ENCODE peak calls at places on chromosomes 11 and 22, in six cellular contexts. One of them, this sample, is unnamed.

GRCh38 chr11:116721983-116722382 is 50.8 kb downstream of the BUD13 start:
- DNase-seq in HepG2: no peak
- DNase-seq in K562: no peak
- DNase-seq in SK-N-SH: no peak
- DNase-seq in GM12878: no peak
- DNase-seq in H1: no peak
- DNase-seq in this sample: no peak

GRCh38 chr11:102495161-102496042 is 35.1 kb downstream of the MMP7 start:
- DNase-seq in H1: peak; percentile 9
- DNase-seq in HepG2: peak; percentile 86
- DNase-seq in K562: peak; percentile 86
- DNase-seq in SK-N-SH: peak; percentile 54
- DNase-seq in GM12878: peak; percentile 79
- DNase-seq in this sample: peak; percentile 57

GRCh38 chr11:48041877-48042698 is 61.7 kb downstream of the PTPRJ start:
- DNase-seq in HepG2: peak; percentile 9
- DNase-seq in SK-N-SH: no peak
- DNase-seq in K562: no peak
- DNase-seq in GM12878: no peak
- DNase-seq in H1: no peak
- DNase-seq in this sample: no peak

GRCh38 chr11:46421257-46421880 is 29.8 kb upstream of the CHRM4 start:
- DNase-seq in SK-N-SH: no peak
- DNase-seq in H1: no peak
- DNase-seq in GM12878: no peak
- DNase-seq in HepG2: peak; percentile 25
- DNase-seq in K562: peak; percentile 66
- DNase-seq in this sample: no peak

GRCh38 chr11:93537767-93538261 is 5.4 kb downstream of the SMCO4 start:
- DNase-seq in HepG2: no peak
- DNase-seq in H1: no peak
- DNase-seq in K562: peak; percentile 24
- DNase-seq in GM12878: no peak
- DNase-seq in SK-N-SH: no peak
- DNase-seq in this sample: peak; percentile 56

GRCh38 chr22:38314992-38315800 is 2.0 kb downstream of the CSNK1E start:
- DNase-seq in GM12878: no peak
- DNase-seq in SK-N-SH: no peak
- DNase-seq in HepG2: no peak
- DNase-seq in H1: no peak
- DNase-seq in K562: no peak
- DNase-seq in this sample: no peak

GRCh38 chr11:73946798-73947458 is 3.9 kb upstream of the DNAJB13 start:
- DNase-seq in SK-N-SH: no peak
- DNase-seq in K562: no peak
- DNase-seq in H1: no peak
- DNase-seq in HepG2: no peak
- DNase-seq in GM12878: no peak
- DNase-seq in this sample: no peak

GRCh38 chr11:128711136-128711535 is 17.3 kb downstream of the FLI1 start:
- DNase-seq in HepG2: no peak
- DNase-seq in GM12878: no peak
- DNase-seq in H1: no peak
- DNase-seq in K562: no peak
- DNase-seq in SK-N-SH: no peak
- DNase-seq in this sample: no peak

GRCh38 chr11:111378185-111378772 is 796 bp downstream of the POU2AF1 start:
- DNase-seq in HepG2: no peak
- DNase-seq in SK-N-SH: no peak
- DNase-seq in K562: no peak
- DNase-seq in GM12878: no peak
- DNase-seq in H1: no peak
- DNase-seq in this sample: no peak

GRCh38 chr11:12175694-12176241 is 65.4 kb downstream of the MICAL2 start:
- DNase-seq in GM12878: no peak
- DNase-seq in H1: no peak
- DNase-seq in HepG2: no peak
- DNase-seq in K562: peak; percentile 44
- DNase-seq in SK-N-SH: no peak
- DNase-seq in this sample: no peak

GRCh38 chr22:46622081-46622521 is 1.9 kb downstream of the GRAMD4 start:
- DNase-seq in SK-N-SH: peak; percentile 89
- DNase-seq in GM12878: no peak
- DNase-seq in K562: no peak
- DNase-seq in HepG2: no peak
- DNase-seq in H1: no peak
- DNase-seq in this sample: peak; percentile 57

GRCh38 chr22:41919357-41920224 is 4.7 kb upstream of the SHISA8 start:
- DNase-seq in HepG2: no peak
- DNase-seq in H1: peak; percentile 72
- DNase-seq in GM12878: peak; percentile 71
- DNase-seq in SK-N-SH: peak; percentile 74
- DNase-seq in K562: peak; percentile 48
- DNase-seq in this sample: no peak

GRCh38 chr11:73197348-73197747 is 20.7 kb upstream of the P2RY2 start:
- DNase-seq in SK-N-SH: no peak
- DNase-seq in GM12878: no peak
- DNase-seq in K562: no peak
- DNase-seq in HepG2: no peak
- DNase-seq in H1: no peak
- DNase-seq in this sample: no peak

GRCh38 chr11:36282926-36283325 is 6.3 kb downstream of the COMMD9 start:
- DNase-seq in H1: no peak
- DNase-seq in HepG2: no peak
- DNase-seq in GM12878: no peak
- DNase-seq in K562: no peak
- DNase-seq in SK-N-SH: no peak
- DNase-seq in this sample: no peak

GRCh38 chr11:113994077-113994954 is 19.4 kb downstream of the HTR3A start:
- DNase-seq in H1: no peak
- DNase-seq in SK-N-SH: peak; percentile 71
- DNase-seq in K562: peak; percentile 40
- DNase-seq in HepG2: no peak
- DNase-seq in GM12878: no peak
- DNase-seq in this sample: no peak

GRCh38 chr11:102171101-102171500 is 60.9 kb downstream of the YAP1 start:
- DNase-seq in H1: no peak
- DNase-seq in SK-N-SH: no peak
- DNase-seq in HepG2: no peak
- DNase-seq in GM12878: no peak
- DNase-seq in K562: no peak
- DNase-seq in this sample: no peak

GRCh38 chr11:107928767-107929507 is 689 bp downstream of the RAB39A start:
- DNase-seq in SK-N-SH: peak; percentile 45
- DNase-seq in HepG2: no peak
- DNase-seq in H1: no peak
- DNase-seq in K562: no peak
- DNase-seq in GM12878: no peak
- DNase-seq in this sample: peak; percentile 4

GRCh38 chr11:134120143-134120850 is 51.4 kb downstream of the JAM3 start:
- DNase-seq in GM12878: no peak
- DNase-seq in H1: no peak
- DNase-seq in K562: no peak
- DNase-seq in HepG2: no peak
- DNase-seq in SK-N-SH: no peak
- DNase-seq in this sample: no peak

GRCh38 chr11:107562647-107563208 is 2.8 kb downstream of the ALKBH8 start:
- DNase-seq in GM12878: no peak
- DNase-seq in HepG2: peak; percentile 7
- DNase-seq in SK-N-SH: no peak
- DNase-seq in H1: no peak
- DNase-seq in K562: peak; percentile 37
- DNase-seq in this sample: no peak

GRCh38 chr11:45266693-45267451 is 19.3 kb downstream of the SYT13 start:
- DNase-seq in SK-N-SH: no peak
- DNase-seq in GM12878: no peak
- DNase-seq in HepG2: peak; percentile 5
- DNase-seq in K562: peak; percentile 62
- DNase-seq in H1: no peak
- DNase-seq in this sample: no peak

GRCh38 chr11:1342946-1343345 is 33.5 kb upstream of the TOLLIP start:
- DNase-seq in K562: no peak
- DNase-seq in SK-N-SH: no peak
- DNase-seq in H1: no peak
- DNase-seq in HepG2: no peak
- DNase-seq in GM12878: no peak
- DNase-seq in this sample: no peak

GRCh38 chr11:32821517-32821916 is 8.2 kb upstream of the PRRG4 start:
- DNase-seq in SK-N-SH: no peak
- DNase-seq in K562: no peak
- DNase-seq in HepG2: no peak
- DNase-seq in GM12878: no peak
- DNase-seq in H1: no peak
- DNase-seq in this sample: no peak

GRCh38 chr11:59755701-59756495 is 722 bp downstream of the STX3 start:
- DNase-seq in SK-N-SH: peak; percentile 62
- DNase-seq in HepG2: peak; percentile 56
- DNase-seq in GM12878: no peak
- DNase-seq in K562: peak; percentile 83
- DNase-seq in H1: no peak
- DNase-seq in this sample: peak; percentile 47

GRCh38 chr22:25110596-25110845 is 89.1 kb upstream of the CRYBB3 start:
- DNase-seq in HepG2: no peak
- DNase-seq in K562: no peak
- DNase-seq in GM12878: no peak
- DNase-seq in SK-N-SH: no peak
- DNase-seq in H1: no peak
- DNase-seq in this sample: no peak

GRCh38 chr11:87421422-87421821 is 383.7 kb downstream of the TMEM135 start:
- DNase-seq in GM12878: peak; percentile 27
- DNase-seq in H1: peak; percentile 44
- DNase-seq in HepG2: peak; percentile 67
- DNase-seq in K562: peak; percentile 82
- DNase-seq in SK-N-SH: peak; percentile 56
- DNase-seq in this sample: peak; percentile 39

GRCh38 chr11:350723-351255 is 18.5 kb upstream of the B4GALNT4 start:
- DNase-seq in SK-N-SH: no peak
- DNase-seq in H1: no peak
- DNase-seq in K562: peak; percentile 84
- DNase-seq in GM12878: peak; percentile 78
- DNase-seq in HepG2: no peak
- DNase-seq in this sample: peak; percentile 67

GRCh38 chr11:98572941-98573340 is 447.8 kb upstream of the CNTN5 start:
- DNase-seq in HepG2: no peak
- DNase-seq in K562: peak; percentile 47
- DNase-seq in H1: no peak
- DNase-seq in SK-N-SH: no peak
- DNase-seq in GM12878: no peak
- DNase-seq in this sample: no peak

GRCh38 chr11:7635137-7635536 is 38.2 kb downstream of the CYB5R2 start:
- DNase-seq in HepG2: no peak
- DNase-seq in SK-N-SH: no peak
- DNase-seq in H1: no peak
- DNase-seq in K562: no peak
- DNase-seq in GM12878: no peak
- DNase-seq in this sample: no peak
- TF ChIP-seq GABPA in HepG2: no peak
- TF ChIP-seq GABPA in SK-N-SH: no peak
- TF ChIP-seq GABPA in H1: no peak
- TF ChIP-seq GABPA in K562: no peak
- TF ChIP-seq GABPA in GM12878: no peak
- TF ChIP-seq GABPA in this sample: no peak

GRCh38 chr11:63802637-63803414 is 10.4 kb upstream of the SPINDOC start:
- DNase-seq in H1: no peak
- DNase-seq in GM12878: no peak
- DNase-seq in HepG2: no peak
- DNase-seq in K562: peak; percentile 71
- DNase-seq in SK-N-SH: no peak
- DNase-seq in this sample: no peak
- H3K4me3 ChIP-seq in H1: no peak overlapping the region
- H3K4me3 ChIP-seq in GM12878: no peak overlapping the region
- H3K4me3 ChIP-seq in HepG2: no peak overlapping the region
- H3K4me3 ChIP-seq in K562: no peak overlapping the region
- H3K4me3 ChIP-seq in SK-N-SH: no peak overlapping the region
- H3K4me3 ChIP-seq in this sample: no peak overlapping the region

GRCh38 chr11:65128182-65129145 is 5.9 kb downstream of the SYVN1 start:
- DNase-seq in SK-N-SH: no peak
- DNase-seq in HepG2: no peak
- DNase-seq in H1: no peak
- DNase-seq in K562: no peak
- DNase-seq in GM12878: no peak
- DNase-seq in this sample: no peak
- TF ChIP-seq POLR2AphosphoS5 in SK-N-SH: no peak
- TF ChIP-seq POLR2AphosphoS5 in HepG2: no peak
- TF ChIP-seq POLR2AphosphoS5 in H1: no peak
- TF ChIP-seq POLR2AphosphoS5 in K562: no peak
- TF ChIP-seq POLR2AphosphoS5 in GM12878: no peak
- TF ChIP-seq POLR2AphosphoS5 in this sample: no peak

DNA sequence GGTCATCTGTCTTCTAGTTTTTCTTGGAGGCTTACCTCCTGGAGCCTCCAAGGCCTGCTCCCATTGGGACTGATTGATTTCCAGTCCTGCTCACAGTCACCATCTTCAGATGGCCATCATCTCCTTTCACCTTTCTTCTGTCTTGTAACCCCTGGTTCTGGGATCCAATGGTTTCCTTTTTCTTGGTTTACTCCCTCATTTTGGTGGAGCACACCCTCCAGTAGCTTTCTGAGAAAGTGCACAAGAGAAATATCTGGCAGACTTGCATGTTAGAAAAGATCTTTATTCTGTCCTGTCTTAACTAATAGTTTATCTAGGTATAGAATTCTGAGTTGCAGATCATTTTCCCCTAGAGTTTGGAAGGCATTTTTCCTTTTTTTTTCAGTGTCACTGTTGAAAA is 50.9 kb downstream of the MPPED1 start:
- DNase-seq in H1: no peak
- DNase-seq in K562: no peak
- DNase-seq in HepG2: no peak
- DNase-seq in GM12878: no peak
- DNase-seq in SK-N-SH: no peak
- DNase-seq in this sample: no peak
- TF ChIP-seq GABPA in H1: no peak
- TF ChIP-seq GABPA in K562: no peak
- TF ChIP-seq GABPA in HepG2: no peak
- TF ChIP-seq GABPA in GM12878: no peak
- TF ChIP-seq GABPA in SK-N-SH: no peak
- TF ChIP-seq GABPA in this sample: no peak

This sample was measured in HL-60.